ENCODE peak calls at places on chromosome 10, in five cellular contexts. Z is nephron progenitor cell, U is psoas muscle, H is PC-9, M is HCT116. D is an unnamed sample.

GRCh38 chr10:44898665-44899064 is 12.5 kb upstream of the TMEM72 start:
- DNase-seq in U (no peak), M (no peak), Z (no peak), H (no peak), D (peak; percentile 79)

GRCh38 chr10:97547889-97548485 is 24.6 kb upstream of the ANKRD2 start:
- DNase-seq in H (no peak), M (no peak), U (peak; percentile 2), Z (no peak), D (no peak)

GRCh38 chr10:19889279-19889678 is 73.0 kb downstream of the PLXDC2 start:
- DNase-seq in Z (no peak), H (no peak), U (no peak), M (no peak), D (no peak)

GRCh38 chr10:60914676-60915075 is 29.3 kb downstream of the RHOBTB1 start:
- DNase-seq in H (no peak), M (no peak), Z (no peak), U (peak; percentile 46), D (no peak)

GRCh38 chr10:86673827-86674581 is 5.7 kb downstream of the LDB3 start:
- DNase-seq in U (peak; percentile 65), H (no peak), Z (no peak), M (no peak), D (peak; percentile 75)

GRCh38 chr10:63644398-63645142 is 123.4 kb downstream of the REEP3 start:
- DNase-seq in M (no peak), H (no peak), U (no peak), Z (no peak), D (no peak)

GRCh38 chr10:21524526-21525366 is 736 bp downstream of the SKIDA1 start:
- DNase-seq in M (no peak), U (no peak), Z (no peak), H (no peak), D (no peak)

GRCh38 chr10:44981172-44982113 is 2.8 kb upstream of the DEPP1 start:
- DNase-seq in M (peak; percentile 73), Z (no peak), H (peak; percentile 91), U (peak; percentile 69), D (no peak)

GRCh38 chr10:45470098-45471012 is 96.3 kb downstream of the ALOX5 start:
- DNase-seq in H (peak; percentile 85), Z (no peak), M (no peak), U (no peak), D (no peak)

GRCh38 chr10:28708921-28709461 is 31.7 kb downstream of the BAMBI start:
- DNase-seq in H (no peak), M (no peak), U (no peak), Z (no peak), D (no peak)

GRCh38 chr10:44627591-44628354 is 242.9 kb upstream of the CXCL12 start:
- DNase-seq in H (no peak), U (no peak), M (no peak), Z (no peak), D (no peak)

GRCh38 chr10:45368181-45368580 is 5.8 kb upstream of the ALOX5 start:
- DNase-seq in U (no peak), H (no peak), Z (no peak), M (no peak), D (no peak)

GRCh38 chr10:102841827-102842345 is 4.7 kb upstream of the CYP17A1 start:
- DNase-seq in U (no peak), Z (no peak), M (no peak), H (no peak), D (no peak)

GRCh38 chr10:36236931-36237330 is 594.8 kb upstream of the FZD8 start:
- DNase-seq in H (no peak), M (no peak), U (no peak), Z (no peak), D (no peak)

GRCh38 chr10:68560916-68561691 is 967 bp downstream of the TET1 start:
- DNase-seq in M (no peak), U (peak; percentile 24), H (no peak), Z (peak; percentile 62), D (peak; percentile 69)

GRCh38 chr10:124602121-124602561 is 140.5 kb downstream of the LHPP start:
- DNase-seq in Z (no peak), H (no peak), U (peak; percentile 1), M (no peak), D (peak; percentile 8)

GRCh38 chr10:118971876-118972275 is 57.6 kb upstream of the NANOS1 start:
- DNase-seq in M (no peak), U (no peak), Z (no peak), H (no peak), D (no peak)

GRCh38 chr10:79443338-79444242 is 1.8 kb downstream of the ZCCHC24 start:
- DNase-seq in Z (no peak), M (no peak), U (no peak), H (no peak), D (no peak)

GRCh38 chr10:32357056-32357735 is 10.2 kb upstream of the EPC1 start:
- DNase-seq in H (no peak), Z (no peak), M (no peak), U (no peak), D (no peak)

GRCh38 chr10:131141645-131142445 is 169.7 kb downstream of the TCERG1L start:
- DNase-seq in Z (no peak), M (no peak), H (no peak), U (no peak), D (no peak)
- TF ChIP-seq CTCF in Z (no peak), M (no peak), H (no peak), U (no peak), D (no peak)

GRCh38 chr10:9315292-9315691 is 1260.8 kb downstream of the GATA3 start:
- DNase-seq in M (no peak), H (no peak), Z (no peak), U (no peak), D (no peak)

DNA sequence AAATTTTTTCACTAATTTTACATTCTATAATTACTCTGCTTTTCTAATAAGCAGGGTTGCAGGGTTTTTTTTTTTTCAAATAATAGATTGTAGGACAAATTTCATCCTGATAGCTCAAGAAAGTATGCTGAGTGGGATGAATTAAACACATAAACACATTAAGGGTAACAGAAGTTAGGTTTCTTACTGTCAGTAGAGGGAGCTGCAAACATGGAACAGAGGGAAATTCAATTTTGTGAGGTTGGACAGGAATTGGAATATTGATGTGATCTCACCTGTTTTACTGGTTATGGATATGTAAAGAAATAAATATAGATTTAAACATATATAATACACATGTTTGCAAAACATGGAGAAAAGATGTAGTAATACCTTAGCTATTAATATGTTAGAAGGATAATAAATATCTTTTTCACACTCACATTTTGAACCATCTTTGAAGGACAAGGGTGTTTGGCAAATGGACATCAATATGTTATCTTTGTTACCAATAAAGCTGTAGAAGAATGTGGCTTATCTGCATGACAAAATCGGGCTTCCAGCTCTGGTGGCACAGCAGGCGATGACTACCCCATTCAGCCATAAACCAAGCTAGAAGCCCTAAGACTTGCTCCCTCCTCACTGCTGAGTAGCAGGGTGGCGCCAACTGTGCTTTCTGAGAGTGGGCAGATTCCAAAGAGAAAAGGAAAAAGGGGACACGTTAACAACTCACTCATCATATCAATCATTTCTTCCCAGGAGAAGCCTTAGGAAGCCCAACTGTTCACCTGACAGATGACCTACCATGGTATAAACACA is 1257.4 kb downstream of the GATA3 start:
- DNase-seq in H (no peak), Z (no peak), U (no peak), M (no peak), D (no peak)
- TF ChIP-seq CTCF in H (no peak), Z (peak; percentile 29), U (no peak), M (no peak), D (peak; percentile 31)

GRCh38 chr10:69801434-69802315 is at the start of gene COL13A1:
- DNase-seq in U (peak; percentile 66), M (peak; percentile 71), Z (peak; percentile 92), H (peak; percentile 74), D (no peak)
- TF ChIP-seq CTCF in U (no peak), M (no peak), Z (no peak), H (peak; percentile 30), D (no peak)

GRCh38 chr10:24418532-24418931 is 209.6 kb downstream of the KIAA1217 start:
- DNase-seq in M (no peak), H (no peak), U (no peak), Z (no peak), D (no peak)
- TF ChIP-seq CTCF in M (peak; percentile 46), H (no peak), U (no peak), Z (no peak), D (no peak)

DNA sequence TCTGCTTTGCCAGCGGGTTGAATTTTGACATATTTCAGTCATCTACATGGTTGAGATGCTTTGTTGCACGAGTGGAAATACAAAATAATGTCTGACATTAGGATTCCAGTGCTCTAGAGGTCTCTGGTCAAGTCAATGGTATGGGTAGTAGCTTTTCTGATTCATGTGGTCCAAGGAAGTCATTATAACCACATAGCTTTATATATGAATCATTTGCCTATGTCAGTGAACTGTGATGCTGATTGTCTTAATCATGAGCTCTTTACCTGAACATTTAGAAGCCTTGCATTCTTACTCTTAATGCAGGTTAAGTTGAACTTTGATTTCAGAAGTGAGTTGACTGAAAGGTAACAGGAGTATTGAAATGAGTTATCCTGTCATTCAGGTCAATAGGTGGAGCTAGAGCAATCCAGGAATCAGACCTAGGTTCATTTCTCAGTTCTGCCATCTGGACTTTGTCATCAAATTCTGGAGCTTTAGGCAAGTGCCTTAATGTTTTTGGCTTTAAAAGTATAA is 3.3 kb downstream of the MAPK8 start:
- DNase-seq in H (peak; percentile 97), U (no peak), Z (no peak), M (peak; percentile 67), D (no peak)
- TF ChIP-seq CTCF in H (peak; percentile 63), U (peak; percentile 24), Z (no peak), M (no peak), D (no peak)